ENCODE peak calls at places on chromosomes 3 and 15, in four cellular contexts. M is OCI-LY7, Q is astrocyte, H is A549. G is an unnamed sample.

GRCh38 chr3:30112904-30113484 is 493.4 kb upstream of the TGFBR2 start:
- DNase-seq in M (peak; percentile 45), H (peak; percentile 6), Q (peak; percentile 21), G (no peak)

GRCh38 chr3:93843981-93844380 is 129.7 kb downstream of the PROS1 start:
- DNase-seq in M (no peak), Q (peak; percentile 91), H (no peak), G (no peak)

GRCh38 chr15:51100785-51101489 is 6.2 kb upstream of the TNFAIP8L3 start:
- DNase-seq in M (no peak), H (no peak), Q (no peak), G (no peak)

GRCh38 chr15:48946088-48946839 is 17.5 kb downstream of the SHC4 start:
- DNase-seq in M (no peak), H (peak; percentile 4), Q (peak; percentile 90), G (no peak)

GRCh38 chr3:191292243-191292642 is 37.0 kb upstream of the CCDC50 start:
- DNase-seq in H (no peak), Q (no peak), M (no peak), G (no peak)

GRCh38 chr15:65194826-65195541 is 9.8 kb upstream of the CLPX start:
- DNase-seq in M (no peak), Q (no peak), H (no peak), G (no peak)

GRCh38 chr3:123444744-123445143 is 4.1 kb downstream of the ADCY5 start:
- DNase-seq in M (no peak), H (no peak), Q (no peak), G (no peak)

GRCh38 chr15:77508541-77509505 is 88.1 kb downstream of the HMG20A start:
- DNase-seq in M (no peak), H (no peak), Q (peak; percentile 33), G (no peak)

GRCh38 chr3:140470962-140471361 is 206.9 kb upstream of the TRIM42 start:
- DNase-seq in H (no peak), M (no peak), Q (no peak), G (no peak)

GRCh38 chr3:46864051-46864881 is 1.0 kb upstream of the MYL3 start:
- DNase-seq in H (no peak), M (no peak), Q (no peak), G (no peak)

GRCh38 chr3:58116161-58116955 is 94.4 kb downstream of the DNASE1L3 start:
- DNase-seq in H (no peak), M (peak; percentile 15), Q (no peak), G (no peak)

GRCh38 chr15:40247406-40247971 is 8.6 kb downstream of the PAK6 start:
- DNase-seq in H (no peak), M (no peak), Q (no peak), G (no peak)

GRCh38 chr3:175404026-175404425 is 544.9 kb downstream of the NAALADL2 start:
- DNase-seq in M (no peak), Q (no peak), H (no peak), G (no peak)

GRCh38 chr3:187586226-187586625 is 84.0 kb downstream of the SST start:
- DNase-seq in M (no peak), H (no peak), Q (no peak), G (no peak)

GRCh38 chr15:45714501-45715488 is 80.0 kb downstream of the SQOR start:
- DNase-seq in Q (peak; percentile 6), M (peak; percentile 74), H (no peak), G (peak; percentile 73)

GRCh38 chr3:175805825-175806224 is 946.7 kb downstream of the NAALADL2 start:
- DNase-seq in H (no peak), M (no peak), Q (peak; percentile 45), G (no peak)

GRCh38 chr3:192515661-192516040 is 211.7 kb downstream of the FGF12 start:
- DNase-seq in M (no peak), H (no peak), Q (no peak), G (no peak)

GRCh38 chr15:61182955-61183354 is 46.1 kb downstream of the RORA start:
- DNase-seq in H (no peak), Q (no peak), M (no peak), G (no peak)

GRCh38 chr3:18007980-18008379 is 265.5 kb upstream of the TBC1D5 start:
- DNase-seq in M (no peak), Q (peak; percentile 86), H (no peak), G (no peak)

GRCh38 chr3:31762016-31762764 is 218.9 kb downstream of the OSBPL10 start:
- DNase-seq in H (no peak), M (no peak), Q (no peak), G (no peak)

GRCh38 chr15:46636220-46636619 is 1001.4 kb downstream of the SQOR start:
- DNase-seq in M (no peak), H (no peak), Q (no peak), G (no peak)

GRCh38 chr3:12810013-12810780 is 13.7 kb downstream of the CAND2 start:
- DNase-seq in H (peak; percentile 90), M (peak; percentile 93), Q (peak; percentile 68), G (peak; percentile 97)

GRCh38 chr3:149571381-149571780 is 86.4 kb downstream of the WWTR1 start:
- DNase-seq in Q (no peak), M (no peak), H (no peak), G (no peak)
- H3K4me1 ChIP-seq in Q (peaks cover 52% of the 10 kb centered on the region), M (no peaks in the 10 kb centered on the region), H (peaks cover 93% of the 10 kb centered on the region), G (peaks cover 13% of the 10 kb centered on the region)

GRCh38 chr3:108219336-108219735 is 2.9 kb downstream of the IFT57 start:
- DNase-seq in H (no peak), M (peak; percentile 69), Q (no peak), G (no peak)
- H3K4me2 ChIP-seq in H (no peak overlapping the region), M (peak overlapping the region; percentile 94), Q (peak overlapping the region; percentile 91), G (no peak overlapping the region)

GRCh38 chr15:66715736-66716667 is 14.0 kb downstream of the SMAD6 start:
- DNase-seq in M (no peak), H (no peak), Q (no peak), G (no peak)

GRCh38 chr15:66715181-66715624 is 13.2 kb downstream of the SMAD6 start:
- DNase-seq in H (no peak), M (no peak), Q (no peak), G (no peak)

GRCh38 chr15:66711886-66712285 is 9.8 kb downstream of the SMAD6 start:
- DNase-seq in M (no peak), Q (peak; percentile 30), H (no peak), G (no peak)

GRCh38 chr15:66714543-66714981 is 12.5 kb downstream of the SMAD6 start:
- DNase-seq in M (no peak), Q (peak; percentile 39), H (no peak), G (no peak)

DNA sequence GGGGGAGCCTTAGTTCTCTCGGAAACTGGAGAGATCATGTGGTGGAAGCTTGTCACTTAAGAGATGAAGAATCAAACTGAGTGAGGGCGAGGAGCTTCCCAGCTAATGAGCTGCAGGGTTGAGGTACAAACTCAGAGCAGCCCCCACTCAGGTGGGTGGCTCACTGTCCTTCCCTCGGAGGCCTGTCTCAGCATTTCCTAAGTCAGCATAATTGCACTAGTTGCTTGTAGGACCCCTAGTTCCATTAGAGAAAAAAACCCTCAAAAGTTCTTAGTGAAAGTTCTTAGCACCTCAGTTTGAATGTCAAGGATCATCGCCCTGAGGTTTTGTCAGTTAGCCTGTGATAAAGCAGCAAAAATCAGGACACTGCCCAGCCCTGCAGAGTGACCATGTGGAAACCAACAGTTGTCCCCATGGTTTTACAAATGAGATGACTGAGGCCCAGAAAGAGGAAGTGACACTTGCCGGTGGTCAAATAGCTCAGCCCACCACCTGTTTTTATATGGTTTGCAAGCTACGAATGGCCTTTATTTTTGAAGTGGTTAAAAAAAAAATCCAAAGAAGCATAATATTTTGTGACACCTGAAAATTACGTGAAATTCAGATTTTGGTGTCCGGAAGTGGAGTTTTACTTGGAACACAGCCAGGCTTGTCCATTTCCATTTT is 11.9 kb downstream of the SMAD6 start:
- DNase-seq in M (peak; percentile 91), Q (no peak), H (no peak), G (no peak)
- H3K4me1 ChIP-seq in M (peaks cover 78% of the 10 kb centered on the region), Q (peaks cover 17% of the 10 kb centered on the region), H (peaks cover 85% of the 10 kb centered on the region), G (no peaks in the 10 kb centered on the region)

GRCh38 chr3:151217208-151217607 is 14.2 kb upstream of the GPR171 start:
- DNase-seq in H (no peak), M (no peak), Q (no peak), G (no peak)
- H3K4me2 ChIP-seq in H (no peak overlapping the region), M (no peak overlapping the region), Q (no peak overlapping the region), G (no peak overlapping the region)

G was measured in H9.